ENCODE peak calls at places on chromosomes 13 and 19, in nine cellular contexts. One of them, this sample, is unnamed.

GRCh38 chr19:38317104-38317612 is 1.4 kb upstream of the YIF1B start:
- DNase-seq in hippocampal formation: no peak
- DNase-seq in frontal cortex: no peak
- DNase-seq in mesendoderm: no peak
- DNase-seq in occipital lobe: no peak
- DNase-seq in lower leg skin: no peak
- DNase-seq in activated T-cell treated with anti-CD3 and anti-CD28 coated beads for 24 hours: peak
- DNase-seq in activated CD4-positive, alpha-beta T cell treated with anti-CD3 and anti-CD28 coated beads, Interleukin-2, amount 50 U/mL, for 24 hours: no peak
- DNase-seq in nucleus accumbens: no peak
- DNase-seq in this sample: no peak

GRCh38 chr19:20968092-20968491 is 45.0 kb downstream of the ZNF85 start:
- DNase-seq in hippocampal formation: no peak
- DNase-seq in frontal cortex: no peak
- DNase-seq in mesendoderm: no peak
- DNase-seq in occipital lobe: no peak
- DNase-seq in lower leg skin: no peak
- DNase-seq in activated T-cell treated with anti-CD3 and anti-CD28 coated beads for 24 hours: no peak
- DNase-seq in activated CD4-positive, alpha-beta T cell treated with anti-CD3 and anti-CD28 coated beads, Interleukin-2, amount 50 U/mL, for 24 hours: no peak
- DNase-seq in nucleus accumbens: no peak
- DNase-seq in this sample: no peak

GRCh38 chr13:72295173-72295572 is 428.2 kb upstream of the DACH1 start:
- DNase-seq in hippocampal formation: no peak
- DNase-seq in frontal cortex: no peak
- DNase-seq in mesendoderm: peak
- DNase-seq in occipital lobe: no peak
- DNase-seq in lower leg skin: no peak
- DNase-seq in activated T-cell treated with anti-CD3 and anti-CD28 coated beads for 24 hours: no peak
- DNase-seq in activated CD4-positive, alpha-beta T cell treated with anti-CD3 and anti-CD28 coated beads, Interleukin-2, amount 50 U/mL, for 24 hours: no peak
- DNase-seq in nucleus accumbens: no peak
- DNase-seq in this sample: no peak

GRCh38 chr13:99150575-99151370 is 49.9 kb upstream of the UBAC2 start:
- DNase-seq in hippocampal formation: no peak
- DNase-seq in frontal cortex: no peak
- DNase-seq in mesendoderm: no peak
- DNase-seq in occipital lobe: no peak
- DNase-seq in lower leg skin: no peak
- DNase-seq in activated T-cell treated with anti-CD3 and anti-CD28 coated beads for 24 hours: no peak
- DNase-seq in activated CD4-positive, alpha-beta T cell treated with anti-CD3 and anti-CD28 coated beads, Interleukin-2, amount 50 U/mL, for 24 hours: no peak
- DNase-seq in nucleus accumbens: no peak
- DNase-seq in this sample: no peak

GRCh38 chr13:111526922-111527321 is 206.5 kb downstream of the TEX29 start:
- DNase-seq in hippocampal formation: no peak
- DNase-seq in frontal cortex: no peak
- DNase-seq in mesendoderm: no peak
- DNase-seq in occipital lobe: no peak
- DNase-seq in lower leg skin: no peak
- DNase-seq in activated T-cell treated with anti-CD3 and anti-CD28 coated beads for 24 hours: no peak
- DNase-seq in activated CD4-positive, alpha-beta T cell treated with anti-CD3 and anti-CD28 coated beads, Interleukin-2, amount 50 U/mL, for 24 hours: no peak
- DNase-seq in nucleus accumbens: no peak
- DNase-seq in this sample: no peak

GRCh38 chr13:80802946-80803345 is 462.0 kb upstream of the SPRY2 start:
- DNase-seq in hippocampal formation: no peak
- DNase-seq in frontal cortex: no peak
- DNase-seq in mesendoderm: peak
- DNase-seq in occipital lobe: no peak
- DNase-seq in lower leg skin: no peak
- DNase-seq in activated T-cell treated with anti-CD3 and anti-CD28 coated beads for 24 hours: no peak
- DNase-seq in activated CD4-positive, alpha-beta T cell treated with anti-CD3 and anti-CD28 coated beads, Interleukin-2, amount 50 U/mL, for 24 hours: no peak
- DNase-seq in nucleus accumbens: no peak
- DNase-seq in this sample: no peak

GRCh38 chr19:47310819-47311218 is 1.2 kb downstream of the C5AR1 start:
- DNase-seq in hippocampal formation: no peak
- DNase-seq in frontal cortex: no peak
- DNase-seq in mesendoderm: no peak
- DNase-seq in occipital lobe: no peak
- DNase-seq in lower leg skin: no peak
- DNase-seq in activated T-cell treated with anti-CD3 and anti-CD28 coated beads for 24 hours: no peak
- DNase-seq in activated CD4-positive, alpha-beta T cell treated with anti-CD3 and anti-CD28 coated beads, Interleukin-2, amount 50 U/mL, for 24 hours: no peak
- DNase-seq in nucleus accumbens: no peak
- DNase-seq in this sample: no peak

GRCh38 chr19:17706750-17707181 is 12.5 kb upstream of the MAP1S start:
- DNase-seq in hippocampal formation: no peak
- DNase-seq in frontal cortex: no peak
- DNase-seq in mesendoderm: peak
- DNase-seq in occipital lobe: peak
- DNase-seq in lower leg skin: no peak
- DNase-seq in activated T-cell treated with anti-CD3 and anti-CD28 coated beads for 24 hours: no peak
- DNase-seq in activated CD4-positive, alpha-beta T cell treated with anti-CD3 and anti-CD28 coated beads, Interleukin-2, amount 50 U/mL, for 24 hours: no peak
- DNase-seq in nucleus accumbens: no peak
- DNase-seq in this sample: peak

GRCh38 chr19:1041835-1042685 is 2.2 kb downstream of the ABCA7 start:
- DNase-seq in hippocampal formation: no peak
- DNase-seq in frontal cortex: no peak
- DNase-seq in mesendoderm: no peak
- DNase-seq in occipital lobe: no peak
- DNase-seq in lower leg skin: peak
- DNase-seq in activated T-cell treated with anti-CD3 and anti-CD28 coated beads for 24 hours: no peak
- DNase-seq in activated CD4-positive, alpha-beta T cell treated with anti-CD3 and anti-CD28 coated beads, Interleukin-2, amount 50 U/mL, for 24 hours: no peak
- DNase-seq in nucleus accumbens: no peak
- DNase-seq in this sample: no peak

GRCh38 chr19:44822177-44822576 is 13.3 kb downstream of the BCAM start:
- DNase-seq in hippocampal formation: no peak
- DNase-seq in frontal cortex: no peak
- DNase-seq in mesendoderm: no peak
- DNase-seq in occipital lobe: no peak
- DNase-seq in lower leg skin: no peak
- DNase-seq in activated T-cell treated with anti-CD3 and anti-CD28 coated beads for 24 hours: no peak
- DNase-seq in activated CD4-positive, alpha-beta T cell treated with anti-CD3 and anti-CD28 coated beads, Interleukin-2, amount 50 U/mL, for 24 hours: no peak
- DNase-seq in nucleus accumbens: no peak
- DNase-seq in this sample: no peak

GRCh38 chr13:77919351-77920294 is 992 bp upstream of the EDNRB start:
- DNase-seq in hippocampal formation: no peak
- DNase-seq in frontal cortex: no peak
- DNase-seq in mesendoderm: peak
- DNase-seq in occipital lobe: no peak
- DNase-seq in lower leg skin: no peak
- DNase-seq in activated T-cell treated with anti-CD3 and anti-CD28 coated beads for 24 hours: no peak
- DNase-seq in activated CD4-positive, alpha-beta T cell treated with anti-CD3 and anti-CD28 coated beads, Interleukin-2, amount 50 U/mL, for 24 hours: no peak
- DNase-seq in nucleus accumbens: peak
- DNase-seq in this sample: peak

GRCh38 chr13:23987331-23987730 is 90.0 kb upstream of the C1QTNF9B start:
- DNase-seq in hippocampal formation: no peak
- DNase-seq in frontal cortex: no peak
- DNase-seq in mesendoderm: no peak
- DNase-seq in occipital lobe: no peak
- DNase-seq in lower leg skin: no peak
- DNase-seq in activated T-cell treated with anti-CD3 and anti-CD28 coated beads for 24 hours: no peak
- DNase-seq in activated CD4-positive, alpha-beta T cell treated with anti-CD3 and anti-CD28 coated beads, Interleukin-2, amount 50 U/mL, for 24 hours: no peak
- DNase-seq in nucleus accumbens: no peak
- DNase-seq in this sample: no peak

GRCh38 chr13:48112896-48113525 is 18.1 kb upstream of the MED4 start:
- DNase-seq in hippocampal formation: no peak
- DNase-seq in frontal cortex: no peak
- DNase-seq in mesendoderm: no peak
- DNase-seq in occipital lobe: no peak
- DNase-seq in lower leg skin: no peak
- DNase-seq in activated T-cell treated with anti-CD3 and anti-CD28 coated beads for 24 hours: no peak
- DNase-seq in activated CD4-positive, alpha-beta T cell treated with anti-CD3 and anti-CD28 coated beads, Interleukin-2, amount 50 U/mL, for 24 hours: no peak
- DNase-seq in nucleus accumbens: no peak
- DNase-seq in this sample: no peak

GRCh38 chr13:108597943-108598342 is 31.5 kb upstream of the MYO16 start:
- DNase-seq in hippocampal formation: no peak
- DNase-seq in frontal cortex: no peak
- DNase-seq in mesendoderm: no peak
- DNase-seq in occipital lobe: no peak
- DNase-seq in lower leg skin: no peak
- DNase-seq in activated T-cell treated with anti-CD3 and anti-CD28 coated beads for 24 hours: no peak
- DNase-seq in activated CD4-positive, alpha-beta T cell treated with anti-CD3 and anti-CD28 coated beads, Interleukin-2, amount 50 U/mL, for 24 hours: no peak
- DNase-seq in nucleus accumbens: no peak
- DNase-seq in this sample: no peak

GRCh38 chr19:16654151-16654550 is 5.8 kb downstream of the SMIM7 start:
- DNase-seq in hippocampal formation: no peak
- DNase-seq in frontal cortex: no peak
- DNase-seq in mesendoderm: peak
- DNase-seq in occipital lobe: no peak
- DNase-seq in lower leg skin: no peak
- DNase-seq in activated T-cell treated with anti-CD3 and anti-CD28 coated beads for 24 hours: no peak
- DNase-seq in activated CD4-positive, alpha-beta T cell treated with anti-CD3 and anti-CD28 coated beads, Interleukin-2, amount 50 U/mL, for 24 hours: no peak
- DNase-seq in nucleus accumbens: no peak
- DNase-seq in this sample: no peak

GRCh38 chr13:24097667-24098066 is 62.9 kb upstream of the SPATA13 start:
- DNase-seq in hippocampal formation: no peak
- DNase-seq in frontal cortex: no peak
- DNase-seq in mesendoderm: no peak
- DNase-seq in occipital lobe: no peak
- DNase-seq in lower leg skin: no peak
- DNase-seq in activated T-cell treated with anti-CD3 and anti-CD28 coated beads for 24 hours: peak
- DNase-seq in activated CD4-positive, alpha-beta T cell treated with anti-CD3 and anti-CD28 coated beads, Interleukin-2, amount 50 U/mL, for 24 hours: no peak
- DNase-seq in nucleus accumbens: no peak
- DNase-seq in this sample: no peak

GRCh38 chr19:18357041-18357440 is 16.6 kb downstream of the PGPEP1 start:
- DNase-seq in hippocampal formation: no peak
- DNase-seq in frontal cortex: no peak
- DNase-seq in mesendoderm: no peak
- DNase-seq in occipital lobe: no peak
- DNase-seq in lower leg skin: no peak
- DNase-seq in activated T-cell treated with anti-CD3 and anti-CD28 coated beads for 24 hours: no peak
- DNase-seq in activated CD4-positive, alpha-beta T cell treated with anti-CD3 and anti-CD28 coated beads, Interleukin-2, amount 50 U/mL, for 24 hours: no peak
- DNase-seq in nucleus accumbens: no peak
- DNase-seq in this sample: no peak

GRCh38 chr13:77732287-77732686 is 34.8 kb downstream of the SLAIN1 start:
- DNase-seq in hippocampal formation: no peak
- DNase-seq in frontal cortex: no peak
- DNase-seq in mesendoderm: no peak
- DNase-seq in occipital lobe: no peak
- DNase-seq in lower leg skin: no peak
- DNase-seq in activated T-cell treated with anti-CD3 and anti-CD28 coated beads for 24 hours: no peak
- DNase-seq in activated CD4-positive, alpha-beta T cell treated with anti-CD3 and anti-CD28 coated beads, Interleukin-2, amount 50 U/mL, for 24 hours: no peak
- DNase-seq in nucleus accumbens: no peak
- DNase-seq in this sample: no peak

GRCh38 chr19:46451352-46451751 is 20.0 kb downstream of the PNMA8A start:
- DNase-seq in hippocampal formation: no peak
- DNase-seq in frontal cortex: no peak
- DNase-seq in mesendoderm: no peak
- DNase-seq in occipital lobe: no peak
- DNase-seq in lower leg skin: no peak
- DNase-seq in activated T-cell treated with anti-CD3 and anti-CD28 coated beads for 24 hours: no peak
- DNase-seq in activated CD4-positive, alpha-beta T cell treated with anti-CD3 and anti-CD28 coated beads, Interleukin-2, amount 50 U/mL, for 24 hours: no peak
- DNase-seq in nucleus accumbens: no peak
- DNase-seq in this sample: no peak

GRCh38 chr19:33690461-33691427 is 69.0 kb downstream of the CHST8 start:
- DNase-seq in hippocampal formation: no peak
- DNase-seq in frontal cortex: no peak
- DNase-seq in mesendoderm: peak
- DNase-seq in occipital lobe: no peak
- DNase-seq in lower leg skin: no peak
- DNase-seq in activated T-cell treated with anti-CD3 and anti-CD28 coated beads for 24 hours: no peak
- DNase-seq in activated CD4-positive, alpha-beta T cell treated with anti-CD3 and anti-CD28 coated beads, Interleukin-2, amount 50 U/mL, for 24 hours: no peak
- DNase-seq in nucleus accumbens: no peak
- DNase-seq in this sample: no peak

GRCh38 chr13:46206138-46206537 is 5.6 kb upstream of the LRRC63 start:
- DNase-seq in hippocampal formation: no peak
- DNase-seq in frontal cortex: no peak
- DNase-seq in mesendoderm: no peak
- DNase-seq in occipital lobe: no peak
- DNase-seq in lower leg skin: no peak
- DNase-seq in activated T-cell treated with anti-CD3 and anti-CD28 coated beads for 24 hours: no peak
- DNase-seq in activated CD4-positive, alpha-beta T cell treated with anti-CD3 and anti-CD28 coated beads, Interleukin-2, amount 50 U/mL, for 24 hours: no peak
- DNase-seq in nucleus accumbens: no peak
- DNase-seq in this sample: no peak

GRCh38 chr19:49613374-49613773 is 22.4 kb downstream of the PRR12 start:
- DNase-seq in hippocampal formation: no peak
- DNase-seq in frontal cortex: no peak
- DNase-seq in mesendoderm: no peak
- DNase-seq in occipital lobe: no peak
- DNase-seq in lower leg skin: no peak
- DNase-seq in activated T-cell treated with anti-CD3 and anti-CD28 coated beads for 24 hours: no peak
- DNase-seq in activated CD4-positive, alpha-beta T cell treated with anti-CD3 and anti-CD28 coated beads, Interleukin-2, amount 50 U/mL, for 24 hours: no peak
- DNase-seq in nucleus accumbens: no peak
- DNase-seq in this sample: no peak

GRCh38 chr13:67341406-67341805 is 111.3 kb upstream of the PCDH9 start:
- DNase-seq in hippocampal formation: no peak
- DNase-seq in frontal cortex: no peak
- DNase-seq in mesendoderm: no peak
- DNase-seq in occipital lobe: no peak
- DNase-seq in lower leg skin: no peak
- DNase-seq in activated T-cell treated with anti-CD3 and anti-CD28 coated beads for 24 hours: no peak
- DNase-seq in activated CD4-positive, alpha-beta T cell treated with anti-CD3 and anti-CD28 coated beads, Interleukin-2, amount 50 U/mL, for 24 hours: no peak
- DNase-seq in nucleus accumbens: no peak
- DNase-seq in this sample: no peak

GRCh38 chr19:36009220-36009619 is 607 bp upstream of the SYNE4 start:
- DNase-seq in hippocampal formation: peak
- DNase-seq in frontal cortex: peak
- DNase-seq in mesendoderm: peak
- DNase-seq in occipital lobe: peak
- DNase-seq in lower leg skin: no peak
- DNase-seq in activated T-cell treated with anti-CD3 and anti-CD28 coated beads for 24 hours: peak
- DNase-seq in activated CD4-positive, alpha-beta T cell treated with anti-CD3 and anti-CD28 coated beads, Interleukin-2, amount 50 U/mL, for 24 hours: no peak
- DNase-seq in nucleus accumbens: peak
- DNase-seq in this sample: peak

GRCh38 chr13:99151516-99151915 is 49.1 kb upstream of the UBAC2 start:
- DNase-seq in hippocampal formation: no peak
- DNase-seq in frontal cortex: no peak
- DNase-seq in mesendoderm: no peak
- DNase-seq in occipital lobe: no peak
- DNase-seq in lower leg skin: no peak
- DNase-seq in activated T-cell treated with anti-CD3 and anti-CD28 coated beads for 24 hours: no peak
- DNase-seq in activated CD4-positive, alpha-beta T cell treated with anti-CD3 and anti-CD28 coated beads, Interleukin-2, amount 50 U/mL, for 24 hours: no peak
- DNase-seq in nucleus accumbens: no peak
- DNase-seq in this sample: no peak